ENCODE peak calls at places on chromosomes 7 and 10, in four cellular contexts. H is fibroblast of the aortic adventitia, A is HFF-Myc, X is left ventricle myocardium inferior. L is an unnamed sample.

GRCh38 chr7:150322114-150322832 is 882 bp upstream of the LRRC61 start:
- DNase-seq in H (no peak), A (no peak), X (no peak), L (no peak)

GRCh38 chr7:98418636-98419315 is 17.9 kb upstream of the BAIAP2L1 start:
- DNase-seq in H (peak), A (peak), X (no peak), L (peak)

GRCh38 chr10:43237128-43237527 is 29.7 kb downstream of the RASGEF1A start:
- DNase-seq in H (no peak), A (no peak), X (no peak), L (no peak)

GRCh38 chr7:35716038-35716803 is 21.3 kb upstream of the HERPUD2 start:
- DNase-seq in H (peak), A (no peak), X (no peak), L (peak)

GRCh38 chr7:148275359-148275890 is 315.1 kb upstream of the C7orf33 start:
- DNase-seq in H (no peak), A (no peak), X (no peak), L (no peak)

GRCh38 chr7:85954961-85955360 is 688.7 kb upstream of the GRM3 start:
- DNase-seq in H (no peak), A (no peak), X (no peak), L (no peak)

GRCh38 chr7:142482899-142483658 is 225.2 kb upstream of the PRSS58 start:
- DNase-seq in H (peak), A (peak), X (no peak), L (peak)

GRCh38 chr10:119041332-119041731 is 11.8 kb downstream of the NANOS1 start:
- DNase-seq in H (no peak), A (no peak), X (no peak), L (no peak)

GRCh38 chr7:128694742-128695141 is 22.6 kb downstream of the GARIN1A start:
- DNase-seq in H (no peak), A (no peak), X (no peak), L (no peak)

GRCh38 chr7:41438919-41439882 is 263.7 kb downstream of the INHBA start:
- DNase-seq in H (peak), A (no peak), X (no peak), L (no peak)

GRCh38 chr10:110411047-110411410 is 86.7 kb upstream of the DUSP5 start:
- DNase-seq in H (peak), A (no peak), X (peak), L (peak)

GRCh38 chr7:22356855-22357310 is at the start of gene RAPGEF5:
- DNase-seq in H (no peak), A (no peak), X (no peak), L (no peak)
- TF ChIP-seq CTCF in H (no peak), A (no peak), X (no peak), L (no peak)

DNA sequence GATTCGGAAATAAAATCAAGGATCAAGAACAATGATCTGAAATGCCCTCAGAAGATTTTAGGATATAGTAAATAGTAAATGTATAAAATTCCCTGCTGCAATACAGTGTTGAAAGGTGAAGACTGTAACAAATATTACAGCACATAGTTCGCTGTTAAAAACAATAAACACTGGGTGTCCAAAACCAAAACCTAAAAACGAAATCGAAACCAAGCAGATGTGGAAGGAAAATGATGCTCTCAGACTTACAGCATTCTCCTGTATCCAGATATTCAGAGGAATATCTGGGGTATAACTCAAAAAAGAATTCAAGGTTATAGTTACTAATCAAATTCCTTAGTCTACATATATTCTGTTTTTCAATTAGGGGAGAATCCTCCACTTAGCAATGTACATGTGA is 708.1 kb upstream of the PCDH15 start:
- DNase-seq in H (no peak), A (no peak), X (no peak), L (no peak)
- H3K4me3 ChIP-seq in H (no peak), A (no peak), X (no peak), L (no peak)

DNA sequence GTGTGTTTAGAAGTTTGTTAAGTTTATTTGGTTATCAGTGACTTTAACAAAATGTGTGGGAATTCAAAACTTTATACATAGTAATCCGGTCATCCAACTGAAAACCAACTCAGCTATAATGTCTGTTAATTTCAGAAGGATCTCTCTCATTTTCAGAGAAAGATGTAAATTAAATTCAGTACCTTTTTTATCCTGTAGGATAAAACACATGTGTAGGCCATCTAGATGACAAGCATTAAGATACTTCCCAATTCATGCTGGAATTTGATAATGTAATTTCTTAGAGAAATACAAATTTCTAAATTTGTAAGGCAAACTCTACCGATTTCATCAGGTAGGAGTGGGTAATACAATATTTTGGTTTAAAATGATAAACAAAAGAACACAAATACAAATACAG is 43.4 kb upstream of the STEAP4 start:
- DNase-seq in H (no peak), A (no peak), X (no peak), L (no peak)
- TF ChIP-seq CTCF in H (no peak), A (no peak), X (no peak), L (no peak)

DNA sequence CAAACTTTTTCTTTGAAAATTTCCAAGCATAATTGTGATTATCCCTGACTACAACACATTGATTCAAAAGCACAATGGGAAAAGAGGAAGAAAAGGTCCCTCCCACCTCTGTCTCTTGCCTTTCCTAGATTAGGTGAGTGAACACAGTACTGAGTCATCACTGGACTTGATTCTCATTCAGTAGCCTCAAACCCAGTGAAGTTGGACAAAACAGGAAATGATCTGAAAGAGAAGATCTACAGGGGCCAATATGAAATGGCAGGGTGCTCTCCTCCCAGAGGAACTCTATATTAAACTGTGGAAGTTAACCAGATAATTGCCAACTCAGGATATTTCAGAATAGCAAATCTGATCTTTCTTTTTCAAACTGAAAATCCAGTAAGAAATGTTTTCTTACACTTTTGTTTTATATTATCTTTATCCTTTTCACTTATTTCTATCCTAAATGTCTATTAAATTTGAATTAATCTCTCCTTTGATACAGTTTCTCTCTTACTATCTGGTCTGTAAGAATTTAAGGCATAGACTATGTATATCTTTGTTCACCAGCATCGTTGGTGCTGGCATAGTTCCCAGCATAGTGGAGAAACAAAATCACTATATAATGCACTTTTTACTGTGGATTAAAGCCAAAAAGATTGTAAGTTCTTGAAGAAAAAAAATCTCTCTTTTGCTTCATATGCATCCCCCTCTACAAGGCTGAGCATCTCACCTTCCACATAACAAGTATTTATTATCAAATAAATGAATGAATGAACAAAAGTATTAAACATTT is 41.4 kb upstream of the IKZF1 start:
- DNase-seq in H (no peak), A (no peak), X (no peak), L (no peak)
- H3K4me3 ChIP-seq in H (no peak), A (no peak), X (no peak), L (no peak)

GRCh38 chr7:36937754-36938551 is 213.7 kb upstream of the AOAH start:
- DNase-seq in H (no peak), A (no peak), X (no peak), L (no peak)
- TF ChIP-seq CTCF in H (no peak), A (no peak), X (no peak), L (no peak)

GRCh38 chr7:45027774-45028114 is 27.7 kb downstream of the CCM2 start:
- DNase-seq in H (no peak), A (no peak), X (no peak), L (no peak)

GRCh38 chr7:45026013-45026412 is 26.0 kb downstream of the CCM2 start:
- DNase-seq in H (no peak), A (no peak), X (no peak), L (no peak)

GRCh38 chr7:45028920-45029344 is 28.9 kb downstream of the CCM2 start:
- DNase-seq in H (no peak), A (no peak), X (no peak), L (no peak)

GRCh38 chr7:45028138-45028919 is 28.3 kb downstream of the CCM2 start:
- DNase-seq in H (no peak), A (no peak), X (no peak), L (no peak)

GRCh38 chr7:45026984-45027773 is 27.2 kb downstream of the CCM2 start:
- DNase-seq in H (no peak), A (peak), X (no peak), L (peak)
- H3K4me3 ChIP-seq in H (no peak), A (no peak), X (peak), L (no peak)

DNA sequence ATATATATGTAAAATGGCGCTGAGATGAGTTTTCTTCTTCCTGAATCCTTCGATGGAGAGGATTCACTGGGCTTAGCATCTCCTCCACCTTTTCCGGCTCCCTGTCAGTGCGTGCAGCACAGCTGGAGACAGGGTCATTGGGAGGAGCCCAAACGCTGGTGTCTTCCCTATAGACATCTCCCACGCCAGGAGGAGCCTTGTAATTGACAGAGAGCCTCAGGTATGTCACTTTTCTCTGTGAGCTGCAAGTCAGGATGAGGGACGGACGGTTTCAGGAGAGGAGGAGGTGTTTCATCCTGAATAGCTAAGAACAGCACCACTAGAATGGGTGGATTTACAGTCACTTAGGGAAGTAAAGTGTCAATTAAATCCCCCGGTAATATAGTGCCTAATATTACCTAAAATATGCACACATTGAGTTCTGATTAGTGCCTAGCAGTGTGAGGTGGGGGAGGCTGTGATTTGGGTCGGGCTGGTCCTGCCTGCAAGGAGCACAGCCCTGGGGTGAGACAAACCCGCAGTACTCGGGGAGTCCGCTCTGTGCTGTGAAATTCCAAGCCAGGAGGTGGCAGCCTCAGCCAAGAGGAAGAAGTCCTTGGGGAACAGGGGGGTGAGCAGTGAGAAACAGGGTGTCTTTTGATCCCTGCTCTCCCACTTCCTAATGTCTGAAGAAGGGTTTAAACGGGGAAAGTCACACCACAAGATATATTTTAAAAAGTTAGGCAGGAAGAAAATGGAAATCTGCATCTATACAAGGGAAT is 28.2 kb downstream of the IL15RA start:
- DNase-seq in H (peak), A (no peak), X (peak), L (peak)
- TF ChIP-seq CTCF in H (peak), A (peak), X (peak), L (peak)

L was measured in fibroblast of mammary gland.